ENCODE peak calls at places on chromosome 11, in ten cellular contexts. F is HT-29, N is ELF-1, M is epithelial cell of esophagus, X is omental fat pad, R is cardiac septum, W is colonic mucosa, Q is Karpas-422, S is mesenchymal stem cell, V is GOT3. A is an unnamed sample.

GRCh38 chr11:33160147-33160546 is 1.1 kb downstream of the CSTF3 start:
- DNase-seq in W (no peak), M (peak), V (no peak), X (no peak), N (peak), F (peak), S (peak), Q (peak), R (no peak), A (no peak)

GRCh38 chr11:122850076-122850631 is 11.9 kb downstream of the CRTAM start:
- DNase-seq in V (no peak), W (no peak), N (peak), R (no peak), F (no peak), Q (no peak), M (peak), X (no peak), S (peak), A (no peak)

GRCh38 chr11:85953491-85954143 is 98.4 kb downstream of the CCDC83 start:
- DNase-seq in R (no peak), M (no peak), X (no peak), Q (peak), W (no peak), S (peak), N (no peak), F (no peak), V (no peak), A (no peak)

GRCh38 chr11:64409278-64409677 is 50.3 kb downstream of the RPS6KA4 start:
- DNase-seq in R (no peak), N (no peak), M (no peak), S (no peak), F (no peak), V (no peak), Q (no peak), W (no peak), X (no peak), A (no peak)

GRCh38 chr11:128726464-128727139 is 32.7 kb downstream of the FLI1 start:
- DNase-seq in Q (peak), X (no peak), S (no peak), R (peak), N (no peak), V (no peak), W (no peak), M (no peak), F (no peak), A (no peak)

GRCh38 chr11:60860943-60861342 is 5.2 kb upstream of the PTGDR2 start:
- DNase-seq in V (no peak), S (no peak), N (no peak), M (no peak), F (no peak), X (no peak), R (no peak), W (no peak), Q (no peak), A (peak)

GRCh38 chr11:128593281-128593680 is 5.9 kb upstream of the ETS1 start:
- DNase-seq in N (peak), V (no peak), R (no peak), S (peak), M (peak), X (no peak), W (no peak), F (no peak), Q (no peak), A (no peak)

GRCh38 chr11:82315093-82315492 is 418.6 kb downstream of the FAM181B start:
- DNase-seq in S (no peak), M (peak), R (no peak), Q (peak), V (no peak), X (no peak), W (no peak), F (peak), N (peak), A (peak)

GRCh38 chr11:13699870-13700269 is 31.4 kb downstream of the FAR1 start:
- DNase-seq in Q (no peak), N (no peak), S (no peak), V (no peak), F (no peak), R (no peak), X (no peak), M (no peak), W (no peak), A (no peak)

GRCh38 chr11:28759311-28759710 is 651.1 kb downstream of the METTL15 start:
- DNase-seq in S (peak), X (no peak), M (peak), W (no peak), N (peak), R (no peak), F (peak), Q (no peak), V (no peak), A (no peak)

GRCh38 chr11:113373981-113374560 is 13.5 kb upstream of the ANKK1 start:
- DNase-seq in X (no peak), Q (no peak), F (no peak), R (no peak), M (no peak), V (no peak), S (no peak), N (no peak), W (no peak), A (no peak)

GRCh38 chr11:43892851-43893250 is 12.2 kb downstream of the ALKBH3 start:
- DNase-seq in M (no peak), X (no peak), V (no peak), R (no peak), S (no peak), F (no peak), Q (no peak), W (no peak), N (no peak), A (no peak)

GRCh38 chr11:7019500-7020182 is 505 bp downstream of the ZNF214 start:
- DNase-seq in V (no peak), R (peak), W (peak), F (no peak), X (no peak), M (no peak), S (no peak), Q (no peak), N (no peak), A (peak)

GRCh38 chr11:134359646-134360045 is 27.9 kb downstream of the GLB1L2 start:
- DNase-seq in Q (no peak), S (no peak), F (no peak), V (no peak), R (peak), N (no peak), X (no peak), M (no peak), W (no peak), A (peak)

GRCh38 chr11:15499684-15500083 is 385.0 kb downstream of the INSC start:
- DNase-seq in W (no peak), X (no peak), F (no peak), Q (no peak), R (no peak), M (no peak), N (no peak), V (no peak), S (no peak), A (no peak)